ENCODE peak calls at places on chromosome 5, in ten cellular contexts. G is M059J; X is heart left ventricle; N is germinal center; C is activated T-helper 1 cell treated with anti-CD3 and anti-CD28 coated beads, Interleukin-2, amount 50 U/mL, for 16 hours; E is Right ventricle myocardium superior; O is MG63; D is NCI-H1694; I is C1 segment of cervical spinal cord; M is Peyer's patch. V is an unnamed sample.
A peak's percentile ranks its signal among the peaks of the same experiment; 100 is the strongest.

GRCh38 chr5:17229308-17229707 is 11.9 kb downstream of the BASP1 start:
- DNase-seq in G (no peak), X (no peak), N (no peak), C (no peak), E (no peak), O (no peak), D (no peak), I (no peak), M (no peak), V (no peak)

GRCh38 chr5:133381041-133381440 is 231.3 kb downstream of the FSTL4 start:
- DNase-seq in G (no peak), X (no peak), N (no peak), C (no peak), E (no peak), O (no peak), D (no peak), I (no peak), M (no peak), V (no peak)

GRCh38 chr5:50666261-50667078 is at the start of gene PARP8:
- DNase-seq in G (peak; percentile 22), X (peak; percentile 69), N (peak; percentile 53), C (peak; percentile 18), E (peak; percentile 65), O (peak; percentile 59), D (no peak), I (peak; percentile 44), M (peak; percentile 80), V (peak; percentile 31)

GRCh38 chr5:110159202-110159601 is 469.5 kb downstream of the MAN2A1 start:
- DNase-seq in G (peak; percentile 33), X (no peak), N (no peak), C (no peak), E (no peak), O (no peak), D (no peak), I (no peak), M (no peak), V (no peak)

GRCh38 chr5:40430112-40430725 is 249.5 kb upstream of the PTGER4 start:
- DNase-seq in G (no peak), X (no peak), N (no peak), C (no peak), E (no peak), O (no peak), D (no peak), I (no peak), M (no peak), V (no peak)

GRCh38 chr5:135184646-135185045 is 150.6 kb upstream of the PITX1 start:
- DNase-seq in G (no peak), X (no peak), N (no peak), C (no peak), E (no peak), O (no peak), D (no peak), I (no peak), M (no peak), V (no peak)

GRCh38 chr5:40332945-40333344 is 346.8 kb upstream of the PTGER4 start:
- DNase-seq in G (peak; percentile 25), X (no peak), N (no peak), C (no peak), E (no peak), O (no peak), D (no peak), I (no peak), M (no peak), V (no peak)

GRCh38 chr5:100827481-100827889 is 75.6 kb downstream of the ST8SIA4 start:
- DNase-seq in G (no peak), X (no peak), N (no peak), C (no peak), E (no peak), O (peak; percentile 18), D (peak; percentile 64), I (no peak), M (peak; percentile 59), V (no peak)

GRCh38 chr5:119355636-119356383 is at the start of gene TNFAIP8:
- DNase-seq in G (peak; percentile 66), X (peak; percentile 71), N (peak; percentile 70), C (no peak), E (peak; percentile 71), O (peak; percentile 77), D (no peak), I (peak; percentile 40), M (peak; percentile 70), V (peak; percentile 68)

GRCh38 chr5:10695759-10696543 is 65.1 kb downstream of the DAP start:
- DNase-seq in G (peak; percentile 75), X (no peak), N (no peak), C (no peak), E (no peak), O (no peak), D (no peak), I (no peak), M (no peak), V (no peak)

GRCh38 chr5:115507682-115508081 is 36.9 kb downstream of the FEM1C start:
- DNase-seq in G (peak; percentile 21), X (no peak), N (no peak), C (no peak), E (no peak), O (no peak), D (no peak), I (no peak), M (no peak), V (no peak)

GRCh38 chr5:3007577-3007976 is 256.1 kb upstream of the IRX2 start:
- DNase-seq in G (no peak), X (no peak), N (no peak), C (no peak), E (no peak), O (no peak), D (no peak), I (no peak), M (no peak), V (no peak)

GRCh38 chr5:37571974-37572373 is 192.9 kb downstream of the WDR70 start:
- DNase-seq in G (no peak), X (no peak), N (no peak), C (no peak), E (no peak), O (no peak), D (no peak), I (no peak), M (no peak), V (no peak)

GRCh38 chr5:74257645-74258328 is 382.7 kb downstream of the ENC1 start:
- DNase-seq in G (peak; percentile 38), X (peak; percentile 77), N (no peak), C (no peak), E (peak; percentile 83), O (no peak), D (no peak), I (no peak), M (peak; percentile 80), V (peak; percentile 19)

GRCh38 chr5:36462295-36463021 is 143.9 kb upstream of the SLC1A3 start:
- DNase-seq in G (peak; percentile 89), X (no peak), N (no peak), C (no peak), E (no peak), O (no peak), D (no peak), I (no peak), M (no peak), V (no peak)

V was measured in HEK293T.